ENCODE peak calls at places on chromosomes 5 and 9, in seven cellular contexts. One of them, this sample, is unnamed.

GRCh38 chr5:173890195-173890951 is 2.2 kb downstream of the CPEB4 start:
- DNase-seq in activated CD4-positive, alpha-beta T cell treated with anti-CD3 and anti-CD28 coated beads, Interleukin-2, amount 50 U/mL, for 1 hour: no peak
- DNase-seq in stimulated activated CD8-positive, alpha-beta memory T cell treated with anti-CD3 and anti-CD28 coated beads, Interleukin-4, amount 100 ng/mL, for 24 hours: no peak
- DNase-seq in A549: peak
- DNase-seq in psoas muscle: peak
- DNase-seq in NCI-H1092: peak
- DNase-seq in progenitor cell of endocrine pancreas: no peak
- DNase-seq in this sample: peak

GRCh38 chr9:127974769-127975261 is 6.0 kb downstream of the EEIG1 start:
- DNase-seq in A549: no peak
- DNase-seq in progenitor cell of endocrine pancreas: no peak
- DNase-seq in activated CD4-positive, alpha-beta T cell treated with anti-CD3 and anti-CD28 coated beads, Interleukin-2, amount 50 U/mL, for 1 hour: no peak
- DNase-seq in psoas muscle: peak
- DNase-seq in stimulated activated CD8-positive, alpha-beta memory T cell treated with anti-CD3 and anti-CD28 coated beads, Interleukin-4, amount 100 ng/mL, for 24 hours: no peak
- DNase-seq in NCI-H1092: no peak
- DNase-seq in this sample: no peak

GRCh38 chr9:81112638-81113037 is 576.7 kb downstream of the TLE1 start:
- DNase-seq in progenitor cell of endocrine pancreas: no peak
- DNase-seq in stimulated activated CD8-positive, alpha-beta memory T cell treated with anti-CD3 and anti-CD28 coated beads, Interleukin-4, amount 100 ng/mL, for 24 hours: no peak
- DNase-seq in activated CD4-positive, alpha-beta T cell treated with anti-CD3 and anti-CD28 coated beads, Interleukin-2, amount 50 U/mL, for 1 hour: no peak
- DNase-seq in psoas muscle: no peak
- DNase-seq in NCI-H1092: no peak
- DNase-seq in A549: no peak
- DNase-seq in this sample: no peak

GRCh38 chr5:157564149-157564711 is 11.3 kb downstream of the ADAM19 start:
- DNase-seq in stimulated activated CD8-positive, alpha-beta memory T cell treated with anti-CD3 and anti-CD28 coated beads, Interleukin-4, amount 100 ng/mL, for 24 hours: no peak
- DNase-seq in activated CD4-positive, alpha-beta T cell treated with anti-CD3 and anti-CD28 coated beads, Interleukin-2, amount 50 U/mL, for 1 hour: no peak
- DNase-seq in A549: no peak
- DNase-seq in NCI-H1092: no peak
- DNase-seq in psoas muscle: no peak
- DNase-seq in progenitor cell of endocrine pancreas: no peak
- DNase-seq in this sample: no peak

GRCh38 chr5:160926428-160926827 is 74.4 kb upstream of the ATP10B start:
- DNase-seq in stimulated activated CD8-positive, alpha-beta memory T cell treated with anti-CD3 and anti-CD28 coated beads, Interleukin-4, amount 100 ng/mL, for 24 hours: no peak
- DNase-seq in psoas muscle: no peak
- DNase-seq in progenitor cell of endocrine pancreas: no peak
- DNase-seq in NCI-H1092: peak
- DNase-seq in activated CD4-positive, alpha-beta T cell treated with anti-CD3 and anti-CD28 coated beads, Interleukin-2, amount 50 U/mL, for 1 hour: no peak
- DNase-seq in A549: no peak
- DNase-seq in this sample: peak

GRCh38 chr5:135217669-135218485 is 181.2 kb downstream of the MACROH2A1 start:
- DNase-seq in NCI-H1092: no peak
- DNase-seq in stimulated activated CD8-positive, alpha-beta memory T cell treated with anti-CD3 and anti-CD28 coated beads, Interleukin-4, amount 100 ng/mL, for 24 hours: no peak
- DNase-seq in psoas muscle: no peak
- DNase-seq in progenitor cell of endocrine pancreas: no peak
- DNase-seq in activated CD4-positive, alpha-beta T cell treated with anti-CD3 and anti-CD28 coated beads, Interleukin-2, amount 50 U/mL, for 1 hour: no peak
- DNase-seq in A549: no peak
- DNase-seq in this sample: no peak

GRCh38 chr9:116096853-116097252 is 56.7 kb upstream of the PAPPA start:
- DNase-seq in A549: no peak
- DNase-seq in activated CD4-positive, alpha-beta T cell treated with anti-CD3 and anti-CD28 coated beads, Interleukin-2, amount 50 U/mL, for 1 hour: no peak
- DNase-seq in psoas muscle: no peak
- DNase-seq in NCI-H1092: no peak
- DNase-seq in progenitor cell of endocrine pancreas: no peak
- DNase-seq in stimulated activated CD8-positive, alpha-beta memory T cell treated with anti-CD3 and anti-CD28 coated beads, Interleukin-4, amount 100 ng/mL, for 24 hours: no peak
- DNase-seq in this sample: no peak

GRCh38 chr9:133768859-133769510 is 30.8 kb upstream of the SARDH start:
- DNase-seq in activated CD4-positive, alpha-beta T cell treated with anti-CD3 and anti-CD28 coated beads, Interleukin-2, amount 50 U/mL, for 1 hour: no peak
- DNase-seq in progenitor cell of endocrine pancreas: peak
- DNase-seq in A549: peak
- DNase-seq in stimulated activated CD8-positive, alpha-beta memory T cell treated with anti-CD3 and anti-CD28 coated beads, Interleukin-4, amount 100 ng/mL, for 24 hours: no peak
- DNase-seq in NCI-H1092: no peak
- DNase-seq in psoas muscle: peak
- DNase-seq in this sample: peak

GRCh38 chr5:176446884-176447537 is 1.2 kb upstream of the FAF2 start:
- DNase-seq in A549: no peak
- DNase-seq in NCI-H1092: no peak
- DNase-seq in stimulated activated CD8-positive, alpha-beta memory T cell treated with anti-CD3 and anti-CD28 coated beads, Interleukin-4, amount 100 ng/mL, for 24 hours: no peak
- DNase-seq in psoas muscle: peak
- DNase-seq in progenitor cell of endocrine pancreas: peak
- DNase-seq in activated CD4-positive, alpha-beta T cell treated with anti-CD3 and anti-CD28 coated beads, Interleukin-2, amount 50 U/mL, for 1 hour: peak
- DNase-seq in this sample: no peak

GRCh38 chr9:90502134-90502533 is 140.5 kb downstream of the DIRAS2 start:
- DNase-seq in NCI-H1092: no peak
- DNase-seq in stimulated activated CD8-positive, alpha-beta memory T cell treated with anti-CD3 and anti-CD28 coated beads, Interleukin-4, amount 100 ng/mL, for 24 hours: no peak
- DNase-seq in psoas muscle: no peak
- DNase-seq in A549: no peak
- DNase-seq in progenitor cell of endocrine pancreas: no peak
- DNase-seq in activated CD4-positive, alpha-beta T cell treated with anti-CD3 and anti-CD28 coated beads, Interleukin-2, amount 50 U/mL, for 1 hour: no peak
- DNase-seq in this sample: no peak

GRCh38 chr9:130260816-130261765 is 4.5 kb upstream of the HMCN2 start:
- DNase-seq in stimulated activated CD8-positive, alpha-beta memory T cell treated with anti-CD3 and anti-CD28 coated beads, Interleukin-4, amount 100 ng/mL, for 24 hours: no peak
- DNase-seq in progenitor cell of endocrine pancreas: no peak
- DNase-seq in psoas muscle: no peak
- DNase-seq in NCI-H1092: no peak
- DNase-seq in A549: no peak
- DNase-seq in activated CD4-positive, alpha-beta T cell treated with anti-CD3 and anti-CD28 coated beads, Interleukin-2, amount 50 U/mL, for 1 hour: no peak
- DNase-seq in this sample: no peak

GRCh38 chr5:171493646-171494393 is 74.4 kb downstream of the FGF18 start:
- DNase-seq in NCI-H1092: no peak
- DNase-seq in progenitor cell of endocrine pancreas: no peak
- DNase-seq in psoas muscle: no peak
- DNase-seq in activated CD4-positive, alpha-beta T cell treated with anti-CD3 and anti-CD28 coated beads, Interleukin-2, amount 50 U/mL, for 1 hour: no peak
- DNase-seq in A549: no peak
- DNase-seq in stimulated activated CD8-positive, alpha-beta memory T cell treated with anti-CD3 and anti-CD28 coated beads, Interleukin-4, amount 100 ng/mL, for 24 hours: no peak
- DNase-seq in this sample: no peak

GRCh38 chr9:34549407-34549732 is 26.6 kb upstream of the ENHO start:
- DNase-seq in psoas muscle: no peak
- DNase-seq in activated CD4-positive, alpha-beta T cell treated with anti-CD3 and anti-CD28 coated beads, Interleukin-2, amount 50 U/mL, for 1 hour: no peak
- DNase-seq in progenitor cell of endocrine pancreas: no peak
- DNase-seq in NCI-H1092: no peak
- DNase-seq in A549: no peak
- DNase-seq in stimulated activated CD8-positive, alpha-beta memory T cell treated with anti-CD3 and anti-CD28 coated beads, Interleukin-4, amount 100 ng/mL, for 24 hours: no peak
- DNase-seq in this sample: no peak

GRCh38 chr5:175254155-175254554 is 189.8 kb downstream of the DRD1 start:
- DNase-seq in psoas muscle: no peak
- DNase-seq in progenitor cell of endocrine pancreas: no peak
- DNase-seq in stimulated activated CD8-positive, alpha-beta memory T cell treated with anti-CD3 and anti-CD28 coated beads, Interleukin-4, amount 100 ng/mL, for 24 hours: no peak
- DNase-seq in A549: no peak
- DNase-seq in NCI-H1092: no peak
- DNase-seq in activated CD4-positive, alpha-beta T cell treated with anti-CD3 and anti-CD28 coated beads, Interleukin-2, amount 50 U/mL, for 1 hour: no peak
- DNase-seq in this sample: no peak

GRCh38 chr9:91900057-91900816 is 49.8 kb downstream of the ROR2 start:
- DNase-seq in psoas muscle: no peak
- DNase-seq in A549: no peak
- DNase-seq in progenitor cell of endocrine pancreas: no peak
- DNase-seq in NCI-H1092: peak
- DNase-seq in stimulated activated CD8-positive, alpha-beta memory T cell treated with anti-CD3 and anti-CD28 coated beads, Interleukin-4, amount 100 ng/mL, for 24 hours: no peak
- DNase-seq in activated CD4-positive, alpha-beta T cell treated with anti-CD3 and anti-CD28 coated beads, Interleukin-2, amount 50 U/mL, for 1 hour: no peak
- DNase-seq in this sample: no peak

GRCh38 chr5:90020575-90021535 is 388.7 kb downstream of the CETN3 start:
- DNase-seq in psoas muscle: no peak
- DNase-seq in A549: peak
- DNase-seq in NCI-H1092: no peak
- DNase-seq in activated CD4-positive, alpha-beta T cell treated with anti-CD3 and anti-CD28 coated beads, Interleukin-2, amount 50 U/mL, for 1 hour: no peak
- DNase-seq in stimulated activated CD8-positive, alpha-beta memory T cell treated with anti-CD3 and anti-CD28 coated beads, Interleukin-4, amount 100 ng/mL, for 24 hours: no peak
- DNase-seq in progenitor cell of endocrine pancreas: no peak
- DNase-seq in this sample: peak

GRCh38 chr9:85742630-85742928 is 825 bp upstream of the AGTPBP1 start:
- DNase-seq in A549: peak
- DNase-seq in stimulated activated CD8-positive, alpha-beta memory T cell treated with anti-CD3 and anti-CD28 coated beads, Interleukin-4, amount 100 ng/mL, for 24 hours: no peak
- DNase-seq in progenitor cell of endocrine pancreas: no peak
- DNase-seq in activated CD4-positive, alpha-beta T cell treated with anti-CD3 and anti-CD28 coated beads, Interleukin-2, amount 50 U/mL, for 1 hour: no peak
- DNase-seq in psoas muscle: no peak
- DNase-seq in NCI-H1092: no peak
- DNase-seq in this sample: no peak

GRCh38 chr9:89505048-89505447 is 7.1 kb upstream of the SEMA4D start:
- DNase-seq in progenitor cell of endocrine pancreas: no peak
- DNase-seq in psoas muscle: no peak
- DNase-seq in stimulated activated CD8-positive, alpha-beta memory T cell treated with anti-CD3 and anti-CD28 coated beads, Interleukin-4, amount 100 ng/mL, for 24 hours: no peak
- DNase-seq in NCI-H1092: no peak
- DNase-seq in activated CD4-positive, alpha-beta T cell treated with anti-CD3 and anti-CD28 coated beads, Interleukin-2, amount 50 U/mL, for 1 hour: no peak
- DNase-seq in A549: no peak
- DNase-seq in this sample: no peak

GRCh38 chr5:133775584-133776304 is 163.4 kb upstream of the FSTL4 start:
- DNase-seq in psoas muscle: no peak
- DNase-seq in activated CD4-positive, alpha-beta T cell treated with anti-CD3 and anti-CD28 coated beads, Interleukin-2, amount 50 U/mL, for 1 hour: no peak
- DNase-seq in A549: no peak
- DNase-seq in NCI-H1092: no peak
- DNase-seq in progenitor cell of endocrine pancreas: no peak
- DNase-seq in stimulated activated CD8-positive, alpha-beta memory T cell treated with anti-CD3 and anti-CD28 coated beads, Interleukin-4, amount 100 ng/mL, for 24 hours: no peak
- DNase-seq in this sample: no peak

GRCh38 chr9:135992486-135993408 is 31.6 kb upstream of the UBAC1 start:
- DNase-seq in progenitor cell of endocrine pancreas: peak
- DNase-seq in activated CD4-positive, alpha-beta T cell treated with anti-CD3 and anti-CD28 coated beads, Interleukin-2, amount 50 U/mL, for 1 hour: peak
- DNase-seq in stimulated activated CD8-positive, alpha-beta memory T cell treated with anti-CD3 and anti-CD28 coated beads, Interleukin-4, amount 100 ng/mL, for 24 hours: peak
- DNase-seq in NCI-H1092: peak
- DNase-seq in A549: peak
- DNase-seq in psoas muscle: peak
- DNase-seq in this sample: peak

GRCh38 chr9:35951736-35952135 is 6.2 kb downstream of the OR2S2 start:
- DNase-seq in activated CD4-positive, alpha-beta T cell treated with anti-CD3 and anti-CD28 coated beads, Interleukin-2, amount 50 U/mL, for 1 hour: no peak
- DNase-seq in psoas muscle: no peak
- DNase-seq in A549: peak
- DNase-seq in stimulated activated CD8-positive, alpha-beta memory T cell treated with anti-CD3 and anti-CD28 coated beads, Interleukin-4, amount 100 ng/mL, for 24 hours: no peak
- DNase-seq in progenitor cell of endocrine pancreas: no peak
- DNase-seq in NCI-H1092: no peak
- DNase-seq in this sample: no peak

GRCh38 chr9:129225815-129226214 is 47.8 kb upstream of the IER5L start:
- DNase-seq in A549: peak
- DNase-seq in progenitor cell of endocrine pancreas: no peak
- DNase-seq in stimulated activated CD8-positive, alpha-beta memory T cell treated with anti-CD3 and anti-CD28 coated beads, Interleukin-4, amount 100 ng/mL, for 24 hours: peak
- DNase-seq in NCI-H1092: no peak
- DNase-seq in activated CD4-positive, alpha-beta T cell treated with anti-CD3 and anti-CD28 coated beads, Interleukin-2, amount 50 U/mL, for 1 hour: peak
- DNase-seq in psoas muscle: peak
- DNase-seq in this sample: no peak

GRCh38 chr9:3894764-3895163 is 369.0 kb upstream of the RFX3 start:
- DNase-seq in A549: no peak
- DNase-seq in psoas muscle: no peak
- DNase-seq in activated CD4-positive, alpha-beta T cell treated with anti-CD3 and anti-CD28 coated beads, Interleukin-2, amount 50 U/mL, for 1 hour: no peak
- DNase-seq in progenitor cell of endocrine pancreas: no peak
- DNase-seq in NCI-H1092: no peak
- DNase-seq in stimulated activated CD8-positive, alpha-beta memory T cell treated with anti-CD3 and anti-CD28 coated beads, Interleukin-4, amount 100 ng/mL, for 24 hours: no peak
- DNase-seq in this sample: no peak

GRCh38 chr5:36724429-36725332 is 118.3 kb downstream of the SLC1A3 start:
- DNase-seq in psoas muscle: peak
- DNase-seq in A549: peak
- DNase-seq in stimulated activated CD8-positive, alpha-beta memory T cell treated with anti-CD3 and anti-CD28 coated beads, Interleukin-4, amount 100 ng/mL, for 24 hours: no peak
- DNase-seq in NCI-H1092: no peak
- DNase-seq in progenitor cell of endocrine pancreas: no peak
- DNase-seq in activated CD4-positive, alpha-beta T cell treated with anti-CD3 and anti-CD28 coated beads, Interleukin-2, amount 50 U/mL, for 1 hour: peak
- DNase-seq in this sample: peak

GRCh38 chr9:98209530-98209929 is 17.1 kb upstream of the CORO2A start:
- DNase-seq in activated CD4-positive, alpha-beta T cell treated with anti-CD3 and anti-CD28 coated beads, Interleukin-2, amount 50 U/mL, for 1 hour: no peak
- DNase-seq in stimulated activated CD8-positive, alpha-beta memory T cell treated with anti-CD3 and anti-CD28 coated beads, Interleukin-4, amount 100 ng/mL, for 24 hours: no peak
- DNase-seq in A549: no peak
- DNase-seq in psoas muscle: no peak
- DNase-seq in NCI-H1092: no peak
- DNase-seq in progenitor cell of endocrine pancreas: no peak
- DNase-seq in this sample: no peak

GRCh38 chr5:151683936-151684586 is 2.7 kb downstream of the SPARC start:
- DNase-seq in activated CD4-positive, alpha-beta T cell treated with anti-CD3 and anti-CD28 coated beads, Interleukin-2, amount 50 U/mL, for 1 hour: no peak
- DNase-seq in A549: no peak
- DNase-seq in stimulated activated CD8-positive, alpha-beta memory T cell treated with anti-CD3 and anti-CD28 coated beads, Interleukin-4, amount 100 ng/mL, for 24 hours: no peak
- DNase-seq in psoas muscle: no peak
- DNase-seq in NCI-H1092: no peak
- DNase-seq in progenitor cell of endocrine pancreas: no peak
- DNase-seq in this sample: no peak

GRCh38 chr5:82129723-82130285 is 148.3 kb downstream of the RPS23 start:
- DNase-seq in NCI-H1092: no peak
- DNase-seq in activated CD4-positive, alpha-beta T cell treated with anti-CD3 and anti-CD28 coated beads, Interleukin-2, amount 50 U/mL, for 1 hour: no peak
- DNase-seq in stimulated activated CD8-positive, alpha-beta memory T cell treated with anti-CD3 and anti-CD28 coated beads, Interleukin-4, amount 100 ng/mL, for 24 hours: no peak
- DNase-seq in A549: no peak
- DNase-seq in progenitor cell of endocrine pancreas: no peak
- DNase-seq in psoas muscle: no peak
- DNase-seq in this sample: no peak

GRCh38 chr9:116230233-116230632 is 76.6 kb downstream of the PAPPA start:
- DNase-seq in stimulated activated CD8-positive, alpha-beta memory T cell treated with anti-CD3 and anti-CD28 coated beads, Interleukin-4, amount 100 ng/mL, for 24 hours: no peak
- DNase-seq in progenitor cell of endocrine pancreas: no peak
- DNase-seq in psoas muscle: no peak
- DNase-seq in activated CD4-positive, alpha-beta T cell treated with anti-CD3 and anti-CD28 coated beads, Interleukin-2, amount 50 U/mL, for 1 hour: no peak
- DNase-seq in NCI-H1092: no peak
- DNase-seq in A549: no peak
- DNase-seq in this sample: no peak

GRCh38 chr5:43386960-43387362 is 25.2 kb downstream of the CCL28 start:
- DNase-seq in NCI-H1092: no peak
- DNase-seq in activated CD4-positive, alpha-beta T cell treated with anti-CD3 and anti-CD28 coated beads, Interleukin-2, amount 50 U/mL, for 1 hour: no peak
- DNase-seq in progenitor cell of endocrine pancreas: no peak
- DNase-seq in psoas muscle: no peak
- DNase-seq in stimulated activated CD8-positive, alpha-beta memory T cell treated with anti-CD3 and anti-CD28 coated beads, Interleukin-4, amount 100 ng/mL, for 24 hours: no peak
- DNase-seq in A549: no peak
- DNase-seq in this sample: no peak

GRCh38 chr9:127389391-127390242 is 7.4 kb upstream of the SLC2A8 start:
- DNase-seq in progenitor cell of endocrine pancreas: no peak
- DNase-seq in activated CD4-positive, alpha-beta T cell treated with anti-CD3 and anti-CD28 coated beads, Interleukin-2, amount 50 U/mL, for 1 hour: no peak
- DNase-seq in stimulated activated CD8-positive, alpha-beta memory T cell treated with anti-CD3 and anti-CD28 coated beads, Interleukin-4, amount 100 ng/mL, for 24 hours: no peak
- DNase-seq in A549: no peak
- DNase-seq in NCI-H1092: no peak
- DNase-seq in psoas muscle: no peak
- DNase-seq in this sample: no peak

GRCh38 chr9:12640021-12640587 is 53.1 kb upstream of the TYRP1 start:
- DNase-seq in A549: peak
- DNase-seq in NCI-H1092: peak
- DNase-seq in stimulated activated CD8-positive, alpha-beta memory T cell treated with anti-CD3 and anti-CD28 coated beads, Interleukin-4, amount 100 ng/mL, for 24 hours: no peak
- DNase-seq in progenitor cell of endocrine pancreas: no peak
- DNase-seq in activated CD4-positive, alpha-beta T cell treated with anti-CD3 and anti-CD28 coated beads, Interleukin-2, amount 50 U/mL, for 1 hour: no peak
- DNase-seq in psoas muscle: no peak
- DNase-seq in this sample: peak

GRCh38 chr5:178383919-178384814 is 151.6 kb upstream of the PHYKPL start:
- DNase-seq in stimulated activated CD8-positive, alpha-beta memory T cell treated with anti-CD3 and anti-CD28 coated beads, Interleukin-4, amount 100 ng/mL, for 24 hours: no peak
- DNase-seq in progenitor cell of endocrine pancreas: no peak
- DNase-seq in activated CD4-positive, alpha-beta T cell treated with anti-CD3 and anti-CD28 coated beads, Interleukin-2, amount 50 U/mL, for 1 hour: no peak
- DNase-seq in NCI-H1092: no peak
- DNase-seq in A549: no peak
- DNase-seq in psoas muscle: no peak
- DNase-seq in this sample: no peak

GRCh38 chr5:101543780-101544179 is 640.7 kb upstream of the ST8SIA4 start:
- DNase-seq in activated CD4-positive, alpha-beta T cell treated with anti-CD3 and anti-CD28 coated beads, Interleukin-2, amount 50 U/mL, for 1 hour: no peak
- DNase-seq in A549: peak
- DNase-seq in stimulated activated CD8-positive, alpha-beta memory T cell treated with anti-CD3 and anti-CD28 coated beads, Interleukin-4, amount 100 ng/mL, for 24 hours: no peak
- DNase-seq in psoas muscle: no peak
- DNase-seq in progenitor cell of endocrine pancreas: no peak
- DNase-seq in NCI-H1092: no peak
- DNase-seq in this sample: no peak

GRCh38 chr5:127072861-127073846 is at the start of gene C5orf63:
- DNase-seq in progenitor cell of endocrine pancreas: peak
- DNase-seq in psoas muscle: peak
- DNase-seq in activated CD4-positive, alpha-beta T cell treated with anti-CD3 and anti-CD28 coated beads, Interleukin-2, amount 50 U/mL, for 1 hour: peak
- DNase-seq in NCI-H1092: peak
- DNase-seq in A549: peak
- DNase-seq in stimulated activated CD8-positive, alpha-beta memory T cell treated with anti-CD3 and anti-CD28 coated beads, Interleukin-4, amount 100 ng/mL, for 24 hours: peak
- DNase-seq in this sample: peak

GRCh38 chr5:11047051-11047450 is 286.0 kb upstream of the DAP start:
- DNase-seq in activated CD4-positive, alpha-beta T cell treated with anti-CD3 and anti-CD28 coated beads, Interleukin-2, amount 50 U/mL, for 1 hour: no peak
- DNase-seq in psoas muscle: no peak
- DNase-seq in progenitor cell of endocrine pancreas: no peak
- DNase-seq in NCI-H1092: no peak
- DNase-seq in A549: no peak
- DNase-seq in stimulated activated CD8-positive, alpha-beta memory T cell treated with anti-CD3 and anti-CD28 coated beads, Interleukin-4, amount 100 ng/mL, for 24 hours: no peak
- DNase-seq in this sample: no peak

GRCh38 chr9:16540996-16541668 is 329.3 kb downstream of the BNC2 start:
- DNase-seq in stimulated activated CD8-positive, alpha-beta memory T cell treated with anti-CD3 and anti-CD28 coated beads, Interleukin-4, amount 100 ng/mL, for 24 hours: no peak
- DNase-seq in A549: no peak
- DNase-seq in progenitor cell of endocrine pancreas: no peak
- DNase-seq in psoas muscle: no peak
- DNase-seq in NCI-H1092: no peak
- DNase-seq in activated CD4-positive, alpha-beta T cell treated with anti-CD3 and anti-CD28 coated beads, Interleukin-2, amount 50 U/mL, for 1 hour: no peak
- DNase-seq in this sample: no peak

GRCh38 chr5:62779010-62779422 is 200.4 kb downstream of the LRRC70 start:
- DNase-seq in NCI-H1092: peak
- DNase-seq in psoas muscle: no peak
- DNase-seq in A549: peak
- DNase-seq in activated CD4-positive, alpha-beta T cell treated with anti-CD3 and anti-CD28 coated beads, Interleukin-2, amount 50 U/mL, for 1 hour: no peak
- DNase-seq in stimulated activated CD8-positive, alpha-beta memory T cell treated with anti-CD3 and anti-CD28 coated beads, Interleukin-4, amount 100 ng/mL, for 24 hours: no peak
- DNase-seq in progenitor cell of endocrine pancreas: no peak
- DNase-seq in this sample: peak

GRCh38 chr9:2771101-2771500 is 53.8 kb downstream of the KCNV2 start:
- DNase-seq in progenitor cell of endocrine pancreas: no peak
- DNase-seq in A549: no peak
- DNase-seq in activated CD4-positive, alpha-beta T cell treated with anti-CD3 and anti-CD28 coated beads, Interleukin-2, amount 50 U/mL, for 1 hour: no peak
- DNase-seq in psoas muscle: no peak
- DNase-seq in stimulated activated CD8-positive, alpha-beta memory T cell treated with anti-CD3 and anti-CD28 coated beads, Interleukin-4, amount 100 ng/mL, for 24 hours: no peak
- DNase-seq in NCI-H1092: no peak
- DNase-seq in this sample: no peak